ENCODE peak calls at places on chromosomes 3 and 15, in ten cellular contexts. M is fibroblast of lung; I is PC-3; C is neural progenitor cell; U is RWPE2; N is tibial nerve; R is ascending aorta; Z is left lung; E is right lobe of liver; X is CD8-positive, alpha-beta T cell. F is an unnamed sample.

GRCh38 chr3:43499256-43499655 is 122.6 kb downstream of the ANO10 start:
- DNase-seq in I (no peak), C (no peak), N (no peak), X (no peak), U (no peak), Z (no peak), R (no peak), E (no peak), M (no peak), F (no peak)

GRCh38 chr3:37862712-37863551 is 1.3 kb downstream of the CTDSPL start:
- DNase-seq in X (no peak), Z (no peak), C (peak; percentile 42), R (no peak), E (no peak), I (no peak), U (no peak), M (peak; percentile 83), N (peak; percentile 55), F (no peak)

GRCh38 chr15:87167706-87168105 is 1088.0 kb downstream of the AGBL1 start:
- DNase-seq in U (no peak), E (no peak), C (no peak), Z (no peak), N (no peak), X (no peak), R (no peak), I (peak; percentile 31), M (no peak), F (no peak)

GRCh38 chr15:82113116-82113715 is 67.4 kb upstream of the MEX3B start:
- DNase-seq in C (no peak), R (no peak), M (peak; percentile 29), N (no peak), Z (no peak), U (no peak), I (no peak), X (no peak), E (no peak), F (no peak)

GRCh38 chr3:192212979-192213378 is 514.4 kb downstream of the FGF12 start:
- DNase-seq in E (no peak), Z (peak; percentile 26), X (no peak), R (no peak), M (no peak), U (no peak), I (no peak), N (no peak), C (peak; percentile 21), F (no peak)

GRCh38 chr3:149080011-149080698 is 6.2 kb downstream of the HLTF start:
- DNase-seq in M (peak; percentile 22), C (no peak), I (no peak), E (no peak), U (no peak), X (no peak), R (no peak), Z (no peak), N (no peak), F (no peak)

GRCh38 chr3:10283638-10284037 is 9.1 kb downstream of the GHRL start:
- DNase-seq in X (no peak), R (no peak), E (no peak), U (no peak), N (no peak), C (no peak), Z (peak; percentile 27), M (no peak), I (no peak), F (peak; percentile 86)

GRCh38 chr3:8442993-8443670 is 58.5 kb upstream of the LMCD1 start:
- DNase-seq in C (no peak), U (no peak), Z (no peak), M (peak; percentile 50), E (no peak), R (no peak), N (no peak), X (peak; percentile 15), I (no peak), F (no peak)

GRCh38 chr15:90893175-90894090 is 9.1 kb downstream of the FES start:
- DNase-seq in Z (peak; percentile 70), N (no peak), M (no peak), I (no peak), U (peak; percentile 69), C (no peak), R (no peak), E (peak; percentile 15), X (no peak), F (peak; percentile 70)

GRCh38 chr15:90892498-90893174 is 8.3 kb downstream of the FES start:
- DNase-seq in C (no peak), I (no peak), Z (peak; percentile 23), R (no peak), X (no peak), N (no peak), U (peak; percentile 65), E (peak; percentile 16), M (no peak), F (peak; percentile 63)

GRCh38 chr15:90892023-90892422 is 7.7 kb downstream of the FES start:
- DNase-seq in U (peak; percentile 67), E (peak; percentile 15), R (no peak), Z (peak; percentile 45), X (no peak), C (no peak), M (no peak), N (no peak), I (no peak), F (no peak)

GRCh38 chr15:90891346-90891949 is 7.1 kb downstream of the FES start:
- DNase-seq in U (no peak), M (no peak), Z (peak; percentile 49), X (no peak), C (no peak), E (peak; percentile 16), N (no peak), I (no peak), R (no peak), F (no peak)

DNA sequence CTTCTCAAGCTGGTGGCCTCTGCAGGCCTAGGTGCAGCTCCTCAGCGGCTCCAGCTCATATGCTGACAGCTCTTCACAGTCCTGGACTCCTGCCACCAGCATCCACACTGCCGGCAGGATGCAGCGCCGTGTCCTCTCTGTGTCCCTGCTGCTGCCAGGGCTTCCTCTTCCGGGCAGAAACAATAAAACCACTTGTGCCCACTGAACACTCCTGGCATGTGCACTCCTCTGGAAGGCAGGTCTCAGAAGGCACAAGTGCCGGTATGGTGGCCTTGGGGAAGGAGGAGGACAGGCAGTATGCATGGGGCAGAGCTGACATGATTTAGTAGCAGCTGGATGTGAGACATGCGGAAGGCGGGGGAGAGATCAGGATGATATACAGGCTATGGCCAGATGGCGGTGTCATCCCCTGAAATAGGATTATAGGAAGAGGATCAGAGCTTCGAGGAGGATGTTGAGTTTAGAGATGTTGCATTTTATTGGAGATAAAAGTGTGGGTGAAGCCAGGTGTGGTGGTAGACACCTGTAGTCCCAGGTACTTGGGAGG is 7.5 kb upstream of the MAN2A2 start:
- DNase-seq in R (no peak), N (no peak), C (peak; percentile 26), U (no peak), Z (peak; percentile 44), M (no peak), I (no peak), E (no peak), X (no peak), F (no peak)
- TF ChIP-seq CTCF in R (no peak), N (no peak), C (peak; percentile 14), U (no peak), Z (no peak), M (no peak), I (peak; percentile 25), E (no peak), X (no peak), F (no peak)

GRCh38 chr15:70081612-70082011 is 16.1 kb downstream of the TLE3 start:
- DNase-seq in C (no peak), E (no peak), Z (no peak), U (no peak), N (no peak), X (no peak), I (no peak), M (no peak), R (no peak), F (no peak)

GRCh38 chr15:70077436-70077835 is 20.3 kb downstream of the TLE3 start:
- DNase-seq in I (no peak), E (no peak), Z (no peak), M (no peak), R (no peak), C (no peak), U (no peak), X (no peak), N (no peak), F (no peak)

GRCh38 chr15:70083423-70083822 is 14.3 kb downstream of the TLE3 start:
- DNase-seq in N (no peak), Z (no peak), E (no peak), I (no peak), U (no peak), R (no peak), M (no peak), X (no peak), C (peak; percentile 95), F (no peak)

GRCh38 chr15:70078578-70079417 is 18.9 kb downstream of the TLE3 start:
- DNase-seq in M (no peak), E (peak; percentile 61), X (no peak), I (no peak), Z (no peak), N (no peak), R (no peak), U (no peak), C (no peak), F (no peak)

GRCh38 chr15:70079831-70080230 is 17.9 kb downstream of the TLE3 start:
- DNase-seq in E (no peak), U (no peak), X (no peak), R (no peak), N (no peak), I (no peak), M (no peak), C (no peak), Z (no peak), F (no peak)
- H3K36me3 ChIP-seq in E (peaks cover 3% of the 10 kb centered on the region), U (peaks cover 69% of the 10 kb centered on the region), X (peaks cover 29% of the 10 kb centered on the region), R (peaks cover 45% of the 10 kb centered on the region), N (no peaks in the 10 kb centered on the region), I (peaks cover 57% of the 10 kb centered on the region), M (peaks cover 6% of the 10 kb centered on the region), C (no peaks in the 10 kb centered on the region), Z (peaks cover 86% of the 10 kb centered on the region), F (peaks cover 9% of the 10 kb centered on the region)

GRCh38 chr3:175951047-175951694 is 1092.0 kb downstream of the NAALADL2 start:
- DNase-seq in U (no peak), I (peak; percentile 61), X (no peak), E (no peak), Z (no peak), N (no peak), R (no peak), M (peak; percentile 64), C (no peak), F (no peak)

GRCh38 chr3:175957427-175957826 is 1098.3 kb downstream of the NAALADL2 start:
- DNase-seq in Z (no peak), M (no peak), C (no peak), N (no peak), U (no peak), E (no peak), I (no peak), R (no peak), X (no peak), F (no peak)

DNA sequence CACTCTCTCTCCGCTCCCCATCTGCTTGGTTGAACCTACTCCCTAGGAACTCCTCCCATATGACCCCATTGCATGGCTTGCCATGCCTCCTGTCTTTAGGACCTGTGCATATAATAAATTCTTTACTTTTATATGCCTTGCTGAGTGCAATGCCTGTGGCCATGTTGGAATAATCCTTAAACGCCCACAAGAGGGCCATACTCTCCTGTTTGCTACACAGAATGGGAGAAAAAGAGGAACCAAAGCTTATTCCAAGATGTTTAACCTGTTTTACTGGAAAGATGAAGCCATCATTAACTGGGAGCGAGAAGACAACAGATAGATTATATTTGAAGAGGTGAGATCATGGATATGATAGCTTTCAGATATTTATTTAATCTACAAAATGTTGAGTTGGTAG is 1097.8 kb downstream of the NAALADL2 start:
- DNase-seq in M (peak; percentile 3), X (no peak), R (no peak), N (no peak), E (no peak), Z (no peak), C (peak; percentile 10), I (peak; percentile 62), U (no peak), F (no peak)
- TF ChIP-seq CTCF in M (no peak), X (no peak), R (no peak), N (no peak), E (peak; percentile 42), Z (no peak), C (peak; percentile 50), I (peak; percentile 74), U (no peak), F (no peak)

GRCh38 chr3:171122212-171122611 is 95.7 kb upstream of the SLC2A2 start:
- DNase-seq in I (no peak), X (no peak), E (no peak), U (no peak), Z (no peak), M (no peak), N (no peak), R (no peak), C (peak; percentile 11), F (no peak)

GRCh38 chr3:171126478-171127214 is 100.1 kb upstream of the SLC2A2 start:
- DNase-seq in U (no peak), M (no peak), X (no peak), Z (no peak), E (no peak), C (no peak), N (no peak), I (no peak), R (no peak), F (no peak)

GRCh38 chr3:171121801-171122200 is 95.3 kb upstream of the SLC2A2 start:
- DNase-seq in R (no peak), M (no peak), X (no peak), N (no peak), Z (no peak), I (no peak), C (no peak), E (no peak), U (no peak), F (no peak)

GRCh38 chr3:171125010-171125409 is 98.5 kb upstream of the SLC2A2 start:
- DNase-seq in C (no peak), M (peak; percentile 67), N (no peak), E (no peak), Z (no peak), R (no peak), I (no peak), U (no peak), X (no peak), F (no peak)

DNA sequence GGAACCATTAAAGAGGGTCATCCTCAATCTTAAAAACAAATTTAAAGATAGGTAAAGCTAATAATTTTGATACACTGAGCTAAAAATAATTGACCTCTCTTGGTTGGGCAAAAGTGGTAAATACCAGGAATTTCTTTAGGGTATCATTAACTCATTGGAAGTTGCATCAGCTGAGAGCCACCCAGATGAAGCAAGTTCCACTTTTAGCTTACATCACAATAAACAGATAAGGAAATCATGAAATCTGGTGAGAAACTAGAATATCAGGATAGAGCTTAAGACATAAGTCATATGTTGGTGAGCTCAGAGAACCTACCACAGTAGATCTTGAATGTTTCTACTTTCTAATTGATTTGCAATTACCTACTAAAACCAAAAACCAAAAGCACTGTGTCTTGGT is 97.4 kb upstream of the SLC2A2 start:
- DNase-seq in N (no peak), R (no peak), C (no peak), E (no peak), Z (no peak), U (no peak), I (no peak), X (no peak), M (no peak), F (no peak)
- H3K36me3 ChIP-seq in N (no peaks in the 10 kb centered on the region), R (peaks cover 14% of the 10 kb centered on the region), C (no peaks in the 10 kb centered on the region), E (no peaks in the 10 kb centered on the region), Z (peaks cover 28% of the 10 kb centered on the region), U (no peaks in the 10 kb centered on the region), I (no peaks in the 10 kb centered on the region), X (peaks cover 52% of the 10 kb centered on the region), M (peaks cover 6% of the 10 kb centered on the region), F (no peaks in the 10 kb centered on the region)